ENCODE peak calls at places on chromosome 15, in four cellular contexts. B is COR-L47, S is T-cell, E is cardiac fibroblast. G is an unnamed sample.
A peak's percentile ranks its signal among the peaks of the same experiment; 100 is the strongest.

GRCh38 chr15:40285151-40285898 is 2.5 kb upstream of the ANKRD63 start:
- DNase-seq in S (no peak), B (no peak), E (peak; percentile 48), G (no peak)

GRCh38 chr15:84633311-84634227 is 20.5 kb downstream of the WDR73 start:
- DNase-seq in B (peak; percentile 41), E (peak; percentile 79), S (peak; percentile 46), G (no peak)

GRCh38 chr15:57384024-57384423 is 7.7 kb downstream of the CGNL1 start:
- DNase-seq in B (no peak), S (no peak), E (peak; percentile 74), G (no peak)

GRCh38 chr15:64894395-64895056 is 17.2 kb upstream of the ANKDD1A start:
- DNase-seq in B (no peak), S (peak; percentile 90), E (no peak), G (no peak)

GRCh38 chr15:99977945-99978344 is 244.7 kb upstream of the LYSMD4 start:
- DNase-seq in E (no peak), B (no peak), S (no peak), G (no peak)

GRCh38 chr15:44102675-44103254 is 92.3 kb downstream of the FRMD5 start:
- DNase-seq in B (peak; percentile 8), S (no peak), E (peak; percentile 95), G (peak; percentile 94)

GRCh38 chr15:66221126-66221525 is 32.4 kb downstream of the MEGF11 start:
- DNase-seq in S (no peak), B (no peak), E (peak; percentile 43), G (no peak)

GRCh38 chr15:37104413-37105392 is 4.4 kb upstream of the MEIS2 start:
- DNase-seq in E (peak; percentile 57), B (no peak), S (no peak), G (no peak)

GRCh38 chr15:39444729-39445470 is 136.0 kb upstream of the THBS1 start:
- DNase-seq in S (no peak), E (peak; percentile 54), B (no peak), G (no peak)

GRCh38 chr15:25829075-25829474 is 34.1 kb downstream of the ATP10A start:
- DNase-seq in E (no peak), S (no peak), B (no peak), G (no peak)

GRCh38 chr15:38576837-38577236 is 12.2 kb upstream of the RASGRP1 start:
- DNase-seq in B (no peak), S (no peak), E (no peak), G (no peak)

GRCh38 chr15:41258706-41259471 is 27.8 kb downstream of the CHP1 start:
- DNase-seq in E (peak; percentile 73), S (no peak), B (no peak), G (no peak)

GRCh38 chr15:94277485-94277884 is 46.1 kb downstream of the MCTP2 start:
- DNase-seq in B (no peak), S (no peak), E (no peak), G (no peak)

GRCh38 chr15:45457641-45458539 is 64.7 kb downstream of the SLC30A4 start:
- DNase-seq in E (peak; percentile 84), B (peak; percentile 79), S (peak; percentile 55), G (peak; percentile 58)

GRCh38 chr15:58438956-58439355 is 7.2 kb downstream of the LIPC start:
- DNase-seq in E (peak; percentile 72), S (peak; percentile 16), B (peak; percentile 31), G (peak; percentile 63)

GRCh38 chr15:92603743-92604470 is 51.7 kb downstream of the FAM174B start:
- DNase-seq in E (peak; percentile 58), B (no peak), S (no peak), G (no peak)

GRCh38 chr15:58758141-58758540 is 8.6 kb upstream of the ADAM10 start:
- DNase-seq in S (no peak), B (no peak), E (peak; percentile 54), G (no peak)

GRCh38 chr15:60373327-60373726 is 24.5 kb downstream of the ANXA2 start:
- DNase-seq in S (no peak), B (no peak), E (no peak), G (no peak)

GRCh38 chr15:43932036-43932435 is 105.2 kb downstream of the WDR76 start:
- DNase-seq in E (no peak), S (no peak), B (no peak), G (no peak)

GRCh38 chr15:99429681-99430081 is 136.1 kb upstream of the MEF2A start:
- DNase-seq in B (no peak), S (no peak), E (no peak), G (no peak)

GRCh38 chr15:92797168-92798052 is 102.7 kb upstream of the CHD2 start:
- DNase-seq in B (peak; percentile 79), S (no peak), E (peak; percentile 86), G (peak; percentile 55)

GRCh38 chr15:69852482-69853275 is 245.0 kb downstream of the TLE3 start:
- DNase-seq in B (no peak), E (peak; percentile 68), S (no peak), G (peak; percentile 83)

GRCh38 chr15:42133892-42134502 is 22.4 kb downstream of the PLA2G4F start:
- DNase-seq in B (peak; percentile 66), E (peak; percentile 47), S (peak; percentile 17), G (peak; percentile 7)